ENCODE peak calls at places on chromosome 9, in ten cellular contexts. L is HTR-8/SVneo; N is A549; M is NCI-H1417; G is activated CD8-positive, alpha-beta memory T cell treated with anti-CD3 and anti-CD28 coated beads for 48 hours; H is GM13977; T is omental fat pad; Y is HFF-Myc; R is stimulated activated naive CD8-positive, alpha-beta T cell treated with anti-CD3 and anti-CD28 coated beads, Interleukin-15, amount 100 ng/mL, for 72 hours; C is astrocyte of the spinal cord. U is an unnamed sample.

GRCh38 chr9:96450613-96451544 is 910 bp downstream of the HABP4 start:
- DNase-seq in L (no peak), N (peak; percentile 29), M (peak; percentile 74), G (no peak), H (peak; percentile 60), T (no peak), Y (no peak), R (peak; percentile 26), C (peak; percentile 50), U (no peak)

GRCh38 chr9:135155396-135155795 is 67.9 kb downstream of the OLFM1 start:
- DNase-seq in L (no peak), N (no peak), M (no peak), G (no peak), H (no peak), T (no peak), Y (no peak), R (no peak), C (no peak), U (no peak)

GRCh38 chr9:1100945-1101344 is 50.8 kb downstream of the DMRT2 start:
- DNase-seq in L (no peak), N (peak; percentile 40), M (peak; percentile 2), G (no peak), H (no peak), T (no peak), Y (peak; percentile 19), R (no peak), C (peak; percentile 14), U (no peak)

GRCh38 chr9:111198936-111199335 is 131.1 kb downstream of the OR2K2 start:
- DNase-seq in L (no peak), N (no peak), M (no peak), G (no peak), H (no peak), T (no peak), Y (no peak), R (no peak), C (peak; percentile 26), U (no peak)

GRCh38 chr9:130042931-130043653 is at the start of gene FNBP1:
- DNase-seq in L (peak; percentile 79), N (peak; percentile 74), M (peak; percentile 86), G (peak; percentile 47), H (peak; percentile 94), T (peak; percentile 35), Y (no peak), R (peak; percentile 81), C (peak; percentile 83), U (peak; percentile 29)

GRCh38 chr9:33374634-33375237 is 27.6 kb downstream of the AQP7 start:
- DNase-seq in L (peak; percentile 59), N (peak; percentile 77), M (peak; percentile 63), G (peak; percentile 27), H (peak; percentile 74), T (peak; percentile 56), Y (peak; percentile 66), R (peak; percentile 66), C (peak; percentile 81), U (peak; percentile 52)

GRCh38 chr9:78676623-78677022 is 379.7 kb downstream of the PSAT1 start:
- DNase-seq in L (no peak), N (no peak), M (no peak), G (no peak), H (no peak), T (no peak), Y (no peak), R (no peak), C (peak; percentile 66), U (no peak)

GRCh38 chr9:137435381-137435891 is 5.7 kb downstream of the ENTPD8 start:
- DNase-seq in L (no peak), N (no peak), M (no peak), G (no peak), H (no peak), T (no peak), Y (no peak), R (no peak), C (no peak), U (no peak)

GRCh38 chr9:69056416-69056815 is 20.9 kb downstream of the FXN start:
- DNase-seq in L (no peak), N (no peak), M (no peak), G (no peak), H (no peak), T (no peak), Y (no peak), R (no peak), C (no peak), U (no peak)

GRCh38 chr9:124342946-124343485 is 72.2 kb downstream of the PSMB7 start:
- DNase-seq in L (peak; percentile 91), N (peak; percentile 30), M (peak; percentile 87), G (no peak), H (no peak), T (peak; percentile 42), Y (peak; percentile 75), R (no peak), C (peak; percentile 94), U (peak; percentile 63)

GRCh38 chr9:131271506-131271931 is 4.8 kb downstream of the FAM78A start:
- DNase-seq in L (no peak), N (no peak), M (no peak), G (no peak), H (no peak), T (no peak), Y (no peak), R (no peak), C (no peak), U (no peak)

GRCh38 chr9:2214707-2215106 is 199.6 kb downstream of the SMARCA2 start:
- DNase-seq in L (no peak), N (no peak), M (no peak), G (no peak), H (no peak), T (no peak), Y (no peak), R (no peak), C (no peak), U (no peak)

GRCh38 chr9:101442248-101443136 is 6.9 kb upstream of the ALDOB start:
- DNase-seq in L (no peak), N (no peak), M (no peak), G (no peak), H (no peak), T (no peak), Y (no peak), R (no peak), C (no peak), U (no peak)

GRCh38 chr9:83665576-83666200 is 42.1 kb downstream of the UBQLN1 start:
- DNase-seq in L (no peak), N (no peak), M (no peak), G (no peak), H (peak; percentile 16), T (no peak), Y (no peak), R (no peak), C (no peak), U (no peak)

GRCh38 chr9:98241357-98242104 is 13.9 kb downstream of the TBC1D2 start:
- DNase-seq in L (no peak), N (no peak), M (no peak), G (no peak), H (no peak), T (no peak), Y (no peak), R (no peak), C (no peak), U (no peak)

GRCh38 chr9:72309366-72310133 is 55.5 kb downstream of the ZFAND5 start:
- DNase-seq in L (no peak), N (peak; percentile 32), M (no peak), G (no peak), H (no peak), T (no peak), Y (no peak), R (no peak), C (no peak), U (no peak)

GRCh38 chr9:16413509-16414016 is 456.9 kb downstream of the BNC2 start:
- DNase-seq in L (peak; percentile 50), N (peak; percentile 99), M (no peak), G (no peak), H (no peak), T (no peak), Y (no peak), R (no peak), C (peak; percentile 78), U (no peak)

GRCh38 chr9:68705636-68706578 is 867 bp downstream of the PIP5K1B start:
- DNase-seq in L (no peak), N (no peak), M (peak; percentile 83), G (no peak), H (peak; percentile 60), T (no peak), Y (no peak), R (peak; percentile 15), C (no peak), U (no peak)

GRCh38 chr9:134381671-134382505 is 55.6 kb downstream of the RXRA start:
- DNase-seq in L (no peak), N (no peak), M (peak; percentile 3), G (no peak), H (no peak), T (no peak), Y (no peak), R (peak; percentile 49), C (peak; percentile 41), U (no peak)

GRCh38 chr9:128684325-128685021 is 4.5 kb upstream of the SET start:
- DNase-seq in L (peak; percentile 74), N (peak; percentile 85), M (peak; percentile 77), G (peak; percentile 50), H (peak; percentile 87), T (no peak), Y (peak; percentile 48), R (peak; percentile 84), C (peak; percentile 60), U (peak; percentile 78)

GRCh38 chr9:99076483-99077171 is 28.3 kb upstream of the TGFBR1 start:
- DNase-seq in L (no peak), N (no peak), M (no peak), G (no peak), H (peak; percentile 12), T (no peak), Y (no peak), R (peak; percentile 16), C (no peak), U (no peak)

GRCh38 chr9:127418037-127418471 is 6.1 kb upstream of the ZNF79 start:
- DNase-seq in L (peak; percentile 48), N (peak; percentile 61), M (peak; percentile 26), G (no peak), H (peak; percentile 65), T (no peak), Y (no peak), R (peak; percentile 55), C (no peak), U (no peak)

GRCh38 chr9:71793386-71794105 is 25.2 kb upstream of the CEMIP2 start:
- DNase-seq in L (no peak), N (peak; percentile 67), M (no peak), G (no peak), H (no peak), T (no peak), Y (no peak), R (no peak), C (peak; percentile 20), U (no peak)

GRCh38 chr9:124346347-124347163 is 68.7 kb downstream of the PSMB7 start:
- DNase-seq in L (no peak), N (no peak), M (no peak), G (no peak), H (no peak), T (no peak), Y (no peak), R (no peak), C (no peak), U (no peak)

GRCh38 chr9:12846035-12846434 is 71.2 kb downstream of the LURAP1L start:
- DNase-seq in L (no peak), N (no peak), M (no peak), G (no peak), H (no peak), T (no peak), Y (no peak), R (no peak), C (no peak), U (no peak)

GRCh38 chr9:89811896-89812450 is 207.2 kb downstream of the GADD45G start:
- DNase-seq in L (no peak), N (no peak), M (no peak), G (no peak), H (no peak), T (no peak), Y (no peak), R (no peak), C (no peak), U (no peak)

GRCh38 chr9:95450171-95451107 is 66.3 kb downstream of the PTCH1 start:
- DNase-seq in L (no peak), N (no peak), M (no peak), G (no peak), H (no peak), T (no peak), Y (no peak), R (no peak), C (no peak), U (no peak)

GRCh38 chr9:123395276-123396006 is 39.4 kb downstream of the CRB2 start:
- DNase-seq in L (no peak), N (no peak), M (peak; percentile 99), G (no peak), H (no peak), T (no peak), Y (no peak), R (no peak), C (no peak), U (peak; percentile 84)